ENCODE peak calls at places on chromosome 6, in six cellular contexts. O is choroid plexus epithelial cell, N is heart left ventricle, V is progenitor cell of endocrine pancreas, G is omental fat pad, H is prostate gland. S is an unnamed sample.

GRCh38 chr6:1984346-1984994 is 260.9 kb downstream of the GMDS start:
- DNase-seq in G (no peak), V (no peak), H (no peak), N (no peak), O (no peak), S (no peak)

GRCh38 chr6:81938014-81938761 is 185.7 kb upstream of the TENT5A start:
- DNase-seq in O (peak), N (no peak), V (no peak), H (no peak), G (no peak), S (no peak)

GRCh38 chr6:132400641-132401119 is 595 bp downstream of the MOXD1 start:
- DNase-seq in H (no peak), N (no peak), O (no peak), V (no peak), G (no peak), S (peak)

GRCh38 chr6:19986691-19987438 is 149.7 kb downstream of the ID4 start:
- DNase-seq in H (no peak), N (no peak), G (no peak), V (no peak), O (no peak), S (no peak)

GRCh38 chr6:39295538-39295937 is 18.7 kb downstream of the KCNK17 start:
- DNase-seq in N (no peak), G (no peak), H (no peak), V (no peak), O (no peak), S (no peak)

GRCh38 chr6:145891126-145891525 is 73.0 kb downstream of the SHPRH start:
- DNase-seq in N (no peak), V (no peak), O (peak), G (no peak), H (no peak), S (no peak)

GRCh38 chr6:3664641-3665041 is 86.9 kb downstream of the PXDC1 start:
- DNase-seq in H (peak), G (no peak), N (no peak), V (no peak), O (peak), S (peak)

GRCh38 chr6:158629376-158630221 is 14.9 kb downstream of the DYNLT1 start:
- DNase-seq in N (no peak), H (no peak), V (no peak), O (no peak), G (no peak), S (peak)

GRCh38 chr6:72950114-72950860 is 275.0 kb downstream of the KHDC1L start:
- DNase-seq in G (no peak), V (no peak), H (no peak), N (no peak), O (peak), S (no peak)

GRCh38 chr6:116210750-116211425 is 43.0 kb downstream of the TSPYL4 start:
- DNase-seq in G (no peak), V (no peak), N (peak), O (peak), H (peak), S (no peak)

GRCh38 chr6:39020136-39020535 is 28.4 kb upstream of the GLP1R start:
- DNase-seq in N (no peak), H (no peak), V (no peak), G (no peak), O (no peak), S (no peak)

GRCh38 chr6:169096326-169096882 is 157.2 kb downstream of the THBS2 start:
- DNase-seq in O (peak), G (no peak), H (no peak), N (no peak), V (no peak), S (no peak)
- TF ChIP-seq CTCF in O (peak), G (no peak), H (no peak), N (no peak), V (no peak), S (no peak)

GRCh38 chr6:71346034-71346680 is 57.5 kb downstream of the OGFRL1 start:
- DNase-seq in O (no peak), V (no peak), N (no peak), H (no peak), G (no peak), S (no peak)
- TF ChIP-seq CTCF in O (no peak), V (no peak), N (no peak), H (no peak), G (no peak), S (no peak)

GRCh38 chr6:127192911-127193503 is 73.7 kb upstream of the RNF146 start:
- DNase-seq in O (peak), G (no peak), H (no peak), N (no peak), V (no peak), S (no peak)

GRCh38 chr6:127186889-127187288 is 68.4 kb downstream of the RSPO3 start:
- DNase-seq in O (no peak), V (peak), H (no peak), N (peak), G (peak), S (peak)

GRCh38 chr6:127188752-127189151 is 70.3 kb downstream of the RSPO3 start:
- DNase-seq in G (no peak), N (no peak), H (no peak), O (no peak), V (no peak), S (no peak)

GRCh38 chr6:127191716-127192115 is 73.2 kb downstream of the RSPO3 start:
- DNase-seq in H (no peak), N (no peak), V (no peak), O (peak), G (no peak), S (no peak)

DNA sequence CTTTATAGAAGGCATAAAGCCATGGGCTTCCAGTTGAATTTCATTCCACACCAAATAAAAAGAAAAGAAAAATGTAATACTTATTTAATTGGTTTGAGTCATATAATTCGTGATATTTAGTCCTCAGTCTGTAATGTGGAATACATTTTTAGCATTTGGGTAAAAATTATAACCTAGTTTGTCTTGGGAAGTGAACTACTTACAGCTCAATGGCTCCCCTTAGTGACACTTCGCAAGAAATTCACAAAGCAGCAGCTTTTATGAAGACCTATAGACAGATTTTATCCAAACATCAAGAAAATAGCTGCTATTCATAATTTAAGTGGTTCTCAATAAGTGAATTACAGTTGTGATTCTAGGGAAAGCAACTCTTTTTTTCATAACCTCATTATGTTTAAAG is 72.1 kb downstream of the RSPO3 start:
- DNase-seq in N (no peak), V (no peak), O (peak), G (no peak), H (no peak), S (no peak)
- TF ChIP-seq CTCF in N (peak), V (peak), O (peak), G (no peak), H (no peak), S (peak)

DNA sequence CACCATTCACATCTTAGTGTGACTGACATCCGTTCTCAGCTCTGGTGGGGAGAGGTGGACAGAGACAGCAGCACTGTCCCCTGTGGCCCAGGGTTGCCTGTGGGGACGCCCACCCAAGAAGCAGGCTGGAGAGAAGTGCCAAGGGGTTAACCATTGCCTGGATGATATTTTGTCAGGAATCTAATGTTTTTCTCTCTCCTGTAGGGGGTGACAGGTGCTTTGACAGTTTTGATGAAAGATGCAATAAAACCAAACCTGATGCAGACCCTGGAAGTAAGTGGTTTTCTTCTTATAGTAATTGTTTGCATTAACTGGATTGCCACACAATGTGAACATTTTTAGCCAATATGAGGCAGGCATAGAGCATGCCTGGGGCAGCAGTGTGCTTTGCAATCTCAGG is 99.3 kb downstream of the MTHFD1L start:
- DNase-seq in N (no peak), G (no peak), H (no peak), O (no peak), V (no peak), S (no peak)
- TF ChIP-seq CTCF in N (no peak), G (no peak), H (no peak), O (peak), V (no peak), S (no peak)

GRCh38 chr6:167896648-167897047 is 69.9 kb downstream of the AFDN start:
- DNase-seq in N (no peak), O (no peak), V (no peak), G (no peak), H (no peak), S (no peak)

GRCh38 chr6:167892835-167893234 is 66.1 kb downstream of the AFDN start:
- DNase-seq in O (no peak), N (no peak), H (no peak), G (no peak), V (no peak), S (no peak)

GRCh38 chr6:167894965-167895364 is 68.3 kb downstream of the AFDN start:
- DNase-seq in V (no peak), G (no peak), O (no peak), H (no peak), N (no peak), S (no peak)

GRCh38 chr6:167893416-167893815 is 66.7 kb downstream of the AFDN start:
- DNase-seq in O (peak), V (no peak), N (no peak), G (no peak), H (no peak), S (no peak)

DNA sequence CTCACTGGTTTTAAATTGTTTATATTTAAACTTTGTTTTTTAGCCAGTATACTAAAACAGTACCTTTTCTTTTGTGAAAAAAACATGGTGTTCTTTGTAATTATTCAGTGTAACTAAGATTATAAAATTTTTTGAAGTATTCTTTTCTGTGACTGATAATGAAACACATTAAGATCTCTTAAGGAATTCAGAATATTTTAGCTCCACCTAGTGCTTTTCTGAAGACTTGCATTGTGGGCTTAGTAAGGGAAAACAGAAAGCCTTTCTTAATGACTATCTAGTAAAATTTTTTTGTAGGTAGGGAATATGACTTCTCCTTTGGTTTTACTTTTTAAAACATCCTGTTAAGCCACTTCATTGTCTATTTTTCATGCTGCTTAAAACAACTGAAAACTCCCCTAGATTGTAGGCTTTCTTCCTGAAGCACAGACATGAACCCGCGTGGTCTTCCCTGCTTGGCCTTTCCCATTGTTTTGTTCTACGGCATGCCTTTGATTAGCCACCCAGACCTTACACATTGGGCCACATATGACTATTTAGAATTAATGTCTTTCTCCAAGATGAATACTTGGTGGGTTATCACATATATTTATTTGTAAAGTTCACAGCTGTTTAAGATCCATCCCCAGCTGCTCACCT is 72.1 kb downstream of the AFDN start:
- DNase-seq in O (peak), G (no peak), V (no peak), H (no peak), N (no peak), S (no peak)
- TF ChIP-seq CTCF in O (peak), G (no peak), V (peak), H (peak), N (peak), S (peak)

S was measured in nephron progenitor cell.